ENCODE peak calls at places on chromosomes 11 and 22, in eight cellular contexts. Y is stomach, K is RPMI7951, A is GM19239, Z is Kasumi-1, G is AG09309, D is midbrain, X is ovary. P is an unnamed sample.

GRCh38 chr11:35073691-35074382 is 65.1 kb upstream of the CD44 start:
- DNase-seq in Y (no peak), K (no peak), A (no peak), Z (peak; percentile 6), G (no peak), D (no peak), X (no peak), P (no peak)

GRCh38 chr11:66919938-66920337 is 38.2 kb downstream of the PC start:
- DNase-seq in Y (no peak), K (no peak), A (no peak), Z (no peak), G (no peak), D (peak; percentile 76), X (no peak), P (no peak)

GRCh38 chr11:131874070-131874469 is 503.7 kb downstream of the NTM start:
- DNase-seq in Y (no peak), K (peak; percentile 25), A (no peak), Z (no peak), G (no peak), D (no peak), X (no peak), P (no peak)

GRCh38 chr22:38035530-38035885 is 21.7 kb upstream of the PICK1 start:
- DNase-seq in Y (no peak), K (no peak), A (no peak), Z (no peak), G (no peak), D (no peak), X (no peak), P (no peak)

GRCh38 chr11:2932850-2933251 is 3.6 kb upstream of the PHLDA2 start:
- DNase-seq in Y (no peak), K (peak; percentile 77), A (no peak), Z (no peak), G (no peak), D (no peak), X (no peak), P (no peak)

GRCh38 chr11:17648528-17648927 is 70.8 kb upstream of the MYOD1 start:
- DNase-seq in Y (no peak), K (no peak), A (no peak), Z (no peak), G (no peak), D (no peak), X (no peak), P (no peak)

GRCh38 chr11:429391-429790 is 12.4 kb downstream of the ANO9 start:
- DNase-seq in Y (no peak), K (no peak), A (no peak), Z (no peak), G (no peak), D (no peak), X (no peak), P (no peak)

GRCh38 chr11:57413681-57414080 is 13.2 kb downstream of the SLC43A3 start:
- DNase-seq in Y (no peak), K (no peak), A (no peak), Z (no peak), G (no peak), D (no peak), X (no peak), P (no peak)

GRCh38 chr11:131371791-131372104 is 1.3 kb downstream of the NTM start:
- DNase-seq in Y (no peak), K (no peak), A (no peak), Z (no peak), G (no peak), D (no peak), X (no peak), P (no peak)

GRCh38 chr22:36727927-36728488 is 24.5 kb upstream of the CACNG2 start:
- DNase-seq in Y (no peak), K (no peak), A (no peak), Z (no peak), G (no peak), D (no peak), X (no peak), P (no peak)

GRCh38 chr11:9274499-9275228 is 9.5 kb upstream of the DENND5A start:
- DNase-seq in Y (no peak), K (no peak), A (no peak), Z (no peak), G (no peak), D (no peak), X (no peak), P (no peak)

GRCh38 chr11:65776196-65776595 is 4.6 kb downstream of the AP5B1 start:
- DNase-seq in Y (peak; percentile 29), K (no peak), A (no peak), Z (peak; percentile 38), G (no peak), D (no peak), X (no peak), P (no peak)

P was measured in non-pigmented ciliary epithelial cell.